ENCODE peak calls at places on chromosomes 5 and 9, in four cellular contexts. H is mesendoderm, F is IMR-90, R is H9. Y is an unnamed sample.

GRCh38 chr9:5554254-5554653 is 43.9 kb downstream of the PDCD1LG2 start:
- DNase-seq in H (no peak), F (peak), R (no peak), Y (no peak)

GRCh38 chr5:112548246-112548982 is 129.3 kb upstream of the EPB41L4A start:
- DNase-seq in H (no peak), F (peak), R (no peak), Y (no peak)

GRCh38 chr5:135446186-135446585 is 962 bp downstream of the DCANP1 start:
- DNase-seq in H (no peak), F (no peak), R (peak), Y (no peak)

GRCh38 chr9:72533322-72533721 is 11.9 kb downstream of the TMC1 start:
- DNase-seq in H (no peak), F (peak), R (no peak), Y (no peak)

GRCh38 chr9:14846871-14847311 is 63.3 kb downstream of the FREM1 start:
- DNase-seq in H (peak), F (peak), R (peak), Y (peak)

GRCh38 chr5:150541895-150542294 is 34.0 kb downstream of the NDST1 start:
- DNase-seq in H (no peak), F (no peak), R (no peak), Y (no peak)

GRCh38 chr5:89584339-89584956 is 701.5 kb upstream of the MEF2C start:
- DNase-seq in H (no peak), F (peak), R (no peak), Y (no peak)

GRCh38 chr9:36897019-36897418 is 137.0 kb downstream of the PAX5 start:
- DNase-seq in H (no peak), F (no peak), R (peak), Y (no peak)

GRCh38 chr9:69885474-69885929 is 64.9 kb downstream of the CFAP95 start:
- DNase-seq in H (peak), F (no peak), R (no peak), Y (no peak)

GRCh38 chr5:16411235-16411634 is 54.4 kb downstream of the ZNF622 start:
- DNase-seq in H (no peak), F (peak), R (no peak), Y (no peak)

GRCh38 chr5:13821366-13821765 is 123.1 kb downstream of the DNAH5 start:
- DNase-seq in H (no peak), F (peak), R (no peak), Y (no peak)

GRCh38 chr9:81855538-81855937 is 72.7 kb upstream of the SPATA31D4 start:
- DNase-seq in H (no peak), F (peak), R (no peak), Y (no peak)

GRCh38 chr5:36357391-36357790 is 55.7 kb upstream of the RANBP3L start:
- DNase-seq in H (no peak), F (peak), R (no peak), Y (no peak)

GRCh38 chr9:137366891-137367381 is 56.0 kb downstream of the EXD3 start:
- DNase-seq in H (no peak), F (no peak), R (peak), Y (no peak)

GRCh38 chr9:79325501-79325900 is 246.3 kb upstream of the TLE4 start:
- DNase-seq in H (no peak), F (peak), R (no peak), Y (no peak)

GRCh38 chr9:99004717-99005460 is 61.2 kb downstream of the COL15A1 start:
- DNase-seq in H (no peak), F (no peak), R (no peak), Y (no peak)

GRCh38 chr9:706606-707451 is 134.7 kb upstream of the DMRT1 start:
- DNase-seq in H (peak), F (peak), R (peak), Y (peak)

GRCh38 chr9:32622948-32623347 is 12.5 kb downstream of the TAF1L start:
- DNase-seq in H (no peak), F (no peak), R (no peak), Y (no peak)

DNA sequence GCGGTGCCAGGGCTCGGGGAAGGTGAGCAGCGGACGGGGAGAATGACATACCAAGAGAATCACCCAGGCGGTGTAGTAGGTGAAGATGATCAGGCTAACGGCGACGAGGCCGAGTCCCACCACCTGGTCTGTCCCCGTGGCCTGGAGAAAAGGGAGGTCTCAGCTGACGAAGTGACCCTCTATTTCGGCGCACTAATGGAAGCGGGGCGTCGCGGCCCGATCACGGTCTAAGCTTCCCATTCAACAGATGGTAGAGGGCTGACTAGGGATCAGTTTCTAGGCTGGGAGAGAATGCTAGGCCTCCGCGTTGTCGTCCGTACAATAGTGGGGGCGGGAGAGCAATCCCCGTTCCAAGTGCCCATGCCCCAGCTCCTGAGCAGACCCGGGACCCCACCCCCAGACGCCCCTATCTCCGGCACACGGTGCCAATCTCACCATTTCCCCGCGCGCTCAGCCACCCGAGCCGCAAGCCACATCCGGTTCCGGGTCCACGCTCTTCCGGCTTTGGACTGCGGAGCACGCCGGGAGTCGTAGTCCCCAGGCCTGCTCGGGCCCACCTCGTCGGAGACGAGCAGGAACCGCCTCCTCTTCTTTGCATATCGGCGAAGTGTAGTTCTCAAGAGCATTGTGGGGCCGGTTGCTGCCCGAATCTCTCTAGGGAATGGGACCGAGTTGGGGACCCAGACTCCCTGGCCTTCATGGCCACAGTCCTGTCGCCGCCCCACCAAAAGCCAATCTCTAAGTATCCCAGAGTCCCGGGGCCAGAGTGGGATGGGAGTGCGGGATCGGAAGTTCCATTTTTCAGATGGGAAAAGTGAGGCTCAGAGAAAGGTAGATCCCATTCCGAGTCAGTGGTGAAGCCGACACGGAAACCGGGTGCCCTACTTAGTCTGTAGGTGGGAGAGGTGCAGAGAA is at the start of gene DPM2:
- DNase-seq in H (peak), F (peak), R (peak), Y (peak)
- H2BK15ac ChIP-seq in H (no peak), F (peak), R (no peak), Y (no peak)

GRCh38 chr9:107786561-107786960 is 297.0 kb upstream of the KLF4 start:
- DNase-seq in H (no peak), F (no peak), R (no peak), Y (no peak)

GRCh38 chr9:107789001-107789710 is 299.6 kb upstream of the KLF4 start:
- DNase-seq in H (no peak), F (no peak), R (no peak), Y (no peak)

GRCh38 chr9:107782789-107783188 is 293.2 kb upstream of the KLF4 start:
- DNase-seq in H (no peak), F (no peak), R (no peak), Y (no peak)

GRCh38 chr9:107782381-107782780 is 292.8 kb upstream of the KLF4 start:
- DNase-seq in H (no peak), F (peak), R (no peak), Y (no peak)

GRCh38 chr9:107784235-107784958 is 294.8 kb upstream of the KLF4 start:
- DNase-seq in H (peak), F (peak), R (peak), Y (no peak)
- H3K18ac ChIP-seq in H (no peak), F (peak), R (no peak), Y (no peak)

GRCh38 chr5:179279347-179280094 is 65.7 kb downstream of the ADAMTS2 start:
- DNase-seq in H (no peak), F (no peak), R (no peak), Y (no peak)
- H2BK15ac ChIP-seq in H (no peak), F (peak), R (no peak), Y (no peak)

DNA sequence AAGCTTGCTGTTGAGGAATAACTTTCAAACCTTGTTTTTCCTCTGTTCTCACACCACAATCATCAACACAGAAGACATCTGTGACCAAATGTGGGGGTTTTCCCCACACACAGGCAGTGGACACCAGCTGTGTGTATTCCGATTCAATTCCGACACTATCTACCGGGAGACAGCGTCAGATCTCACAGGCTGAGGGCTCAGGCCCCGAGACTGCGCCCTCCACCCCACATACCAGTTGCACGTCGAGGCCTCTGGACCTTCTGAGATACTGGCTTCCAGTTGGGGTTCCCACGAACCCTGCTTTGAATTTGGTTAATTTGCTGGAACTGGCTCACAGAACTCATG is 41.3 kb downstream of the STK10 start:
- DNase-seq in H (no peak), F (no peak), R (no peak), Y (no peak)
- H3K18ac ChIP-seq in H (no peak), F (no peak), R (no peak), Y (no peak)

GRCh38 chr5:140287776-140288521 is 15.0 kb downstream of the PFDN1 start:
- DNase-seq in H (no peak), F (no peak), R (no peak), Y (no peak)

GRCh38 chr5:140282266-140282665 is 20.6 kb downstream of the PFDN1 start:
- DNase-seq in H (no peak), F (no peak), R (no peak), Y (no peak)

GRCh38 chr5:140284013-140284412 is 18.9 kb downstream of the PFDN1 start:
- DNase-seq in H (no peak), F (no peak), R (no peak), Y (no peak)

DNA sequence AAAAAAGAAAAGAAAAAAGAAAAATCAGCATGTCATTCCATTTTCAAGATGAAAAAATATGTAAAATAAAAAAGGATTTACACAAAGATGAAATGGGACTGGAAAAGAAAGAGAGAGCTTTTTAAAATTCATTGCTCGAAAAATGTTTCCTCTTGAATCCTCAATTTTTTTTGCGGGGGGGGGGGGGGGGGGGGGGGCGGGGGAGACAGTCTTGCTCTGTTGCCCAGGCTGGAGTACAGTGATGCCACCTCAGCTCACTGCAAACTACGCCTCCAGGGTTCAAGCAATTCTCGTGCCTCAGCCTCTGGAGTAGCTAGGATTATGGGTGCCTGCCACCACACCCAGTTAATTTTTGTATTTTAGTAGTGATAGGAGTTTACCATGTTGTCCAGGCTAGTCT is 16.5 kb downstream of the PFDN1 start:
- DNase-seq in H (no peak), F (no peak), R (no peak), Y (no peak)
- H2BK15ac ChIP-seq in H (no peak), F (no peak), R (no peak), Y (no peak)

GRCh38 chr5:73446631-73447233 is 1.8 kb downstream of the FOXD1 start:
- DNase-seq in H (peak), F (no peak), R (no peak), Y (no peak)
- H3K18ac ChIP-seq in H (no peak), F (peak), R (no peak), Y (no peak)

GRCh38 chr5:145939532-145940065 is 3.2 kb downstream of the SH3RF2 start:
- DNase-seq in H (peak), F (no peak), R (no peak), Y (no peak)

GRCh38 chr5:145936401-145937131 is at the start of gene SH3RF2:
- DNase-seq in H (peak), F (peak), R (peak), Y (peak)

GRCh38 chr5:145938699-145939531 is 2.5 kb downstream of the SH3RF2 start:
- DNase-seq in H (no peak), F (no peak), R (no peak), Y (no peak)

GRCh38 chr5:145934276-145934675 is 2.1 kb upstream of the SH3RF2 start:
- DNase-seq in H (no peak), F (no peak), R (no peak), Y (no peak)

GRCh38 chr5:145937432-145938250 is 1.3 kb downstream of the SH3RF2 start:
- DNase-seq in H (peak), F (peak), R (peak), Y (no peak)
- H2BK15ac ChIP-seq in H (peak), F (no peak), R (no peak), Y (peak)

GRCh38 chr5:108974594-108974993 is 226.9 kb downstream of the FER start:
- DNase-seq in H (no peak), F (no peak), R (no peak), Y (no peak)
- H3K18ac ChIP-seq in H (no peak), F (no peak), R (no peak), Y (no peak)